ENCODE peak calls at places on chromosomes 6 and 20, in five cellular contexts. N is aorta, O is AG09309, Y is endodermal cell, Q is choroid plexus epithelial cell. H is an unnamed sample.

GRCh38 chr6:43932259-43932900 is 162.4 kb downstream of the VEGFA start:
- DNase-seq in N (no peak), O (no peak), Y (no peak), Q (no peak), H (no peak)

GRCh38 chr6:84082693-84083265 is 49.2 kb downstream of the MRAP2 start:
- DNase-seq in N (no peak), O (no peak), Y (no peak), Q (no peak), H (no peak)

GRCh38 chr20:50690979-50691584 is at the start of gene RIPOR3:
- DNase-seq in N (no peak), O (no peak), Y (peak), Q (peak), H (no peak)

GRCh38 chr6:113859349-113860164 is 2.4 kb downstream of the MARCKS start:
- DNase-seq in N (peak), O (no peak), Y (peak), Q (peak), H (peak)

GRCh38 chr6:5423251-5423650 is 161.9 kb downstream of the FARS2 start:
- DNase-seq in N (no peak), O (no peak), Y (no peak), Q (no peak), H (no peak)

GRCh38 chr20:56414842-56415765 is 3.0 kb downstream of the CASS4 start:
- DNase-seq in N (no peak), O (peak), Y (no peak), Q (peak), H (no peak)

GRCh38 chr20:37071481-37071911 is 24.3 kb downstream of the RBL1 start:
- DNase-seq in N (no peak), O (peak), Y (no peak), Q (peak), H (no peak)

GRCh38 chr20:53763707-53764415 is 170.2 kb upstream of the ZNF217 start:
- DNase-seq in N (no peak), O (no peak), Y (peak), Q (peak), H (no peak)

GRCh38 chr6:151071295-151071694 is 168.5 kb upstream of the AKAP12 start:
- DNase-seq in N (no peak), O (peak), Y (no peak), Q (peak), H (no peak)

GRCh38 chr6:47168176-47168575 is 126.0 kb upstream of the ADGRF1 start:
- DNase-seq in N (no peak), O (peak), Y (peak), Q (peak), H (peak)

GRCh38 chr6:21808045-21808470 is 214.5 kb downstream of the SOX4 start:
- DNase-seq in N (no peak), O (no peak), Y (peak), Q (peak), H (no peak)

GRCh38 chr6:96716221-96716620 is 121.1 kb downstream of the GPR63 start:
- DNase-seq in N (no peak), O (no peak), Y (peak), Q (no peak), H (no peak)

GRCh38 chr6:7976485-7977010 is 66.0 kb upstream of the TXNDC5 start:
- DNase-seq in N (no peak), O (no peak), Y (peak), Q (no peak), H (no peak)

GRCh38 chr6:11918739-11919605 is 93.1 kb upstream of the HIVEP1 start:
- DNase-seq in N (no peak), O (no peak), Y (no peak), Q (no peak), H (no peak)

GRCh38 chr20:2130062-2130591 is 28.5 kb downstream of the STK35 start:
- DNase-seq in N (peak), O (no peak), Y (no peak), Q (no peak), H (no peak)

GRCh38 chr20:3686867-3687321 is 5.1 kb upstream of the ADAM33 start:
- DNase-seq in N (peak), O (peak), Y (no peak), Q (peak), H (peak)

GRCh38 chr20:39777610-39778009 is 815.5 kb downstream of the DHX35 start:
- DNase-seq in N (no peak), O (no peak), Y (no peak), Q (no peak), H (no peak)

GRCh38 chr6:3335169-3335568 is 76.4 kb downstream of the PSMG4 start:
- DNase-seq in N (no peak), O (no peak), Y (peak), Q (no peak), H (no peak)

GRCh38 chr6:3336859-3337515 is 78.2 kb downstream of the PSMG4 start:
- DNase-seq in N (no peak), O (no peak), Y (no peak), Q (no peak), H (no peak)

GRCh38 chr6:3340358-3340798 is 81.6 kb downstream of the PSMG4 start:
- DNase-seq in N (peak), O (no peak), Y (no peak), Q (peak), H (no peak)

GRCh38 chr6:3336066-3336786 is 77.5 kb downstream of the PSMG4 start:
- DNase-seq in N (no peak), O (no peak), Y (peak), Q (no peak), H (no peak)

GRCh38 chr6:3337521-3338350 is 79.0 kb downstream of the PSMG4 start:
- DNase-seq in N (no peak), O (no peak), Y (peak), Q (peak), H (no peak)
- H3K4me3 ChIP-seq in N (no peak), O (no peak), Y (no peak), Q (no peak), H (no peak)

GRCh38 chr6:70601014-70601413 is 34.3 kb downstream of the SDHAF4 start:
- DNase-seq in N (no peak), O (no peak), Y (no peak), Q (no peak), H (no peak)
- H3K4me3 ChIP-seq in N (no peak), O (no peak), Y (no peak), Q (no peak), H (no peak)

GRCh38 chr20:32893878-32894483 is 35.3 kb downstream of the EFCAB8 start:
- DNase-seq in N (no peak), O (no peak), Y (peak), Q (peak), H (no peak)

GRCh38 chr20:32894711-32895355 is 36.1 kb downstream of the EFCAB8 start:
- DNase-seq in N (no peak), O (no peak), Y (no peak), Q (no peak), H (no peak)

GRCh38 chr20:32896521-32897280 is 38.0 kb downstream of the EFCAB8 start:
- DNase-seq in N (no peak), O (no peak), Y (no peak), Q (no peak), H (no peak)

GRCh38 chr20:32902456-32903420 is 44.0 kb downstream of the EFCAB8 start:
- DNase-seq in N (peak), O (no peak), Y (peak), Q (peak), H (peak)

DNA sequence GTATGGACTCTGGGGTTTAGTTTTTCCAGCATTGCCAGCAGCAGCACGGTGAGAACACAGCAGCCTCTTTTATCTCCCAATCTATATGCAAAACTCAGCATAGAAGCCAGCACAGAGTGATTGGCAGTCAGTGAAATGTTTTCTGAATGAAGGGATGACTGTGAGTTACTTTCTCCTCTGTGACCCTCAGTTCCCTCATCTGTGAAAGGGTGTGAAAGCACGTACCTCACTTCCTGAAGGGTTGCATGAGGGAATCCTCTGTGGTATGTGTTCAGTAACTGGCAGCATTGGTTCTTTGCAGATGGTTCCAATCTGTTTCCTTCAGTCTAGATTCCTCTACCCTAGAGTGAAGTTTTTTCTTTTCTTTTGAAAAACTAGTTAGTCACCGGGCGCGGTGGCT is 40.0 kb downstream of the EFCAB8 start:
- DNase-seq in N (no peak), O (peak), Y (no peak), Q (peak), H (no peak)
- H3K4me3 ChIP-seq in N (no peak), O (no peak), Y (no peak), Q (no peak), H (no peak)

DNA sequence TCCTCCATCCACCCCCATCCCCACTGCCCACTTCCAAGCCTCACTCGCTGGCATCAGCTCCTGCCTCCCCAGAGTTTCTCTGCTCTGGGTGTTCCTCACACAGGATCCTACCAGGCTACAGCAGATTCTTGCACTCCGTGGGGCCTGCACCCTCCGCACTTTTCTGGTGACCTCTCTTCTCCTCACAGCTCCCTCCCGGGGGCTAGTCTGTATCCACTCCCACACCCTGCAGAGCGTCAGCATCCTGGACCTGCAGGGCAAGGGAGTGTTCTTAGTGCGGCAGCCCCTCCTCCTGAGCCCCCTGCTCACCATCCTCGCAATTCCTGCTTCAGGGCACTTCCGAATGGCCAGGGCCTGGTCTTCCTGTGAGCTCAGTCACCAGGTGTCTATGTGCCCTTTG is 224.2 kb downstream of the DLL1 start:
- DNase-seq in N (peak), O (no peak), Y (peak), Q (no peak), H (peak)
- H3K4me3 ChIP-seq in N (no peak), O (no peak), Y (no peak), Q (no peak), H (no peak)

GRCh38 chr20:31713312-31714049 is 9.2 kb downstream of the BCL2L1 start:
- DNase-seq in N (peak), O (peak), Y (no peak), Q (peak), H (no peak)

GRCh38 chr20:31716351-31716750 is 6.3 kb downstream of the BCL2L1 start:
- DNase-seq in N (no peak), O (no peak), Y (no peak), Q (no peak), H (no peak)

GRCh38 chr20:31717478-31717946 is 5.2 kb downstream of the BCL2L1 start:
- DNase-seq in N (no peak), O (no peak), Y (no peak), Q (no peak), H (no peak)

GRCh38 chr20:31716818-31717477 is 5.7 kb downstream of the BCL2L1 start:
- DNase-seq in N (no peak), O (no peak), Y (no peak), Q (no peak), H (no peak)

DNA sequence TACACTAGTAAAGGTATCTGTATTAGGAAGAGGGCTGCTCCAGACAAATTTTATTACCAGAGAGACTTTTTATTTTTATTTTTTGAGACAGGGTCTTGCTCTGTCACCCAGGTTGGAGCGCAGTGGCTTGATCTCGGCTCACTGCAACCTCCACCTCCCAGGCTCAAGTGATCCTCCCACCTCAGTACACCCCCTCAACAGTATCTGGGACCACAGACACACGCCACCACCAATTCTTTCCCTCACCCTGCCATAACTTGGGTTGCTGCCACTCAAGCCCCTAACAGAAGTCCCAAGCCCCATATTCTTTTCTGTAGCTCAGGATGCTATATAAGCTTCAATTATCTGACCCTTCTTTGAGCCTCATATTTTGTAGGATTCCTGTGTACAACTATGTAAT is 6.9 kb downstream of the BCL2L1 start:
- DNase-seq in N (no peak), O (no peak), Y (no peak), Q (no peak), H (no peak)
- H3K4me3 ChIP-seq in N (no peak), O (no peak), Y (no peak), Q (no peak), H (peak)

GRCh38 chr20:62792940-62793756 is 3.1 kb upstream of the MRGBP start:
- DNase-seq in N (no peak), O (no peak), Y (peak), Q (no peak), H (no peak)

GRCh38 chr20:62792182-62792939 is 3.9 kb upstream of the MRGBP start:
- DNase-seq in N (no peak), O (no peak), Y (no peak), Q (peak), H (no peak)

GRCh38 chr20:62795023-62795761 is 1.1 kb upstream of the MRGBP start:
- DNase-seq in N (no peak), O (no peak), Y (peak), Q (peak), H (peak)

GRCh38 chr20:62793757-62794006 is 2.6 kb upstream of the MRGBP start:
- DNase-seq in N (no peak), O (no peak), Y (no peak), Q (no peak), H (no peak)

DNA sequence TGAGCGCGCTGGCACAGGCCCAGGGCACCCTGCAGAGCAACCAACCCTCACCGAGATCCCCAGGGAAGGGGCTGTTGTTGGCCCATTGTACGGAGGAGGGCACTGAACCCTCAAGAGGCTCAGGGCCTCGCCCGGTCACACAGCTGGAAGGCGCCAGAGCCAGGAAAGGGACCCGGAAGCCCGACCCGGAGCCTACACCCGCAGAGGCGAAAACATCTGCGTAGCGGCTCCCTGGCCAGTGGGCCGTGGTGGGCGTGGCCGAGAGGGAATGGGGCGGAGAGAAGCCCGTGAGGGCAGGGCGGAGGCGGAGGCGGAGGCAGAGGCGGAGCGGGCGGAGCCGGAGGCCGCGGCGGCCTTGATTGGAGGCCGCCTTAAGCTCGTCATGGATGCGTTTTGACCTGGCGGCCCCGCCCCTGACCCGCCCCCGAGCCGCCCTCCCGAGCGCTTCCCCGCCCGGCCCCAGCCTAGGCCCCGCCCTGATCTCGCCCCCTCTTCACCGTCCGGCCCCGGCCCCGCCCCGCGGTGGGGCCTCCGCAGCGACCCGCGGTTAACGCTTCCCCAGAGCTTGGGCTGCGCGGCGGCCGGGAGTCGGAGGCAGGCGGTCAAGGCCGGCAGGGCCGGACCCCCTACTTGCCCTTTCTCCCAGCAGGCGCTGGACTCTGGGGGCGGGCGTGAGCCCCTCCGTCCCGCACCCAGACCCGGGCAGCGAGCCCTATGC is 2.1 kb upstream of the MRGBP start:
- DNase-seq in N (peak), O (peak), Y (peak), Q (peak), H (peak)
- H3K4me3 ChIP-seq in N (peak), O (peak), Y (peak), Q (peak), H (peak)

GRCh38 chr6:167701010-167701409 is 125.7 kb upstream of the AFDN start:
- DNase-seq in N (no peak), O (no peak), Y (no peak), Q (no peak), H (no peak)

GRCh38 chr6:167703347-167703746 is 123.4 kb upstream of the AFDN start:
- DNase-seq in N (peak), O (no peak), Y (peak), Q (no peak), H (no peak)

GRCh38 chr6:167704396-167704801 is 122.3 kb upstream of the AFDN start:
- DNase-seq in N (no peak), O (no peak), Y (peak), Q (no peak), H (no peak)

GRCh38 chr6:167703781-167704180 is 122.9 kb upstream of the AFDN start:
- DNase-seq in N (peak), O (no peak), Y (peak), Q (no peak), H (no peak)

DNA sequence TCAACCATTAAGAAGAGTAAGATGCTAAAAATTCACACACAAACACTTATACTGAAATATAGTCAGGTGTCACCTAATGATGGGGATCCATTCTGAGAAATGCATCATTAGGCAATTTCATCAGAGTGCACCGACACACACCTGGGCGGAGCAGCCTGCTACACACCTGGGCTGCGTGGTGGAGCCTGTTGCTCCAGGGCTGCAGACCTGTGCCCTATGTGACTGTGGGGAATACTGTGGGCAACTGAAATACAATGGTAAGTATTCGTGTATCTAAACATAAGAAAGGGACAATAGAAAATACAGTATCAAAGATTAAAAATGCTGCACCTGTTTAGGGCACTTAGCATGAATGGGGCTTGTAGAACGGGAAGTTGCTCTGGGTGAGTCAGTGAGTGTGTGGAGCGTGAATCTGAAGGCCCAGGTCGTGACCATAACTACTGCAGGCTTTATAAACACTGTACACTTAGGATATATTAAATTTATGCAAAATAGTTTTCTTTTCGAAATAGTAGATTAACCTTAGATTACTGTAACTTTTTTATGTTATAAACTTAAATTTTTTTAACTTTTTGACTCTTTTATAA is 124.4 kb upstream of the AFDN start:
- DNase-seq in N (no peak), O (no peak), Y (no peak), Q (no peak), H (no peak)
- H3K4me3 ChIP-seq in N (no peak), O (no peak), Y (no peak), Q (no peak), H (no peak)

GRCh38 chr6:146997062-146997461 is 207.2 kb upstream of the STXBP5 start:
- DNase-seq in N (no peak), O (peak), Y (no peak), Q (peak), H (no peak)
- H3K4me3 ChIP-seq in N (no peak), O (no peak), Y (no peak), Q (no peak), H (no peak)

GRCh38 chr6:157017861-157018260 is 240.7 kb downstream of the ARID1B start:
- DNase-seq in N (no peak), O (no peak), Y (no peak), Q (no peak), H (no peak)

GRCh38 chr6:157021267-157022021 is 244.3 kb downstream of the ARID1B start:
- DNase-seq in N (peak), O (peak), Y (peak), Q (peak), H (peak)

GRCh38 chr6:157020398-157021266 is 243.5 kb downstream of the ARID1B start:
- DNase-seq in N (peak), O (no peak), Y (peak), Q (peak), H (peak)

GRCh38 chr6:157019115-157019628 is 242.0 kb downstream of the ARID1B start:
- DNase-seq in N (no peak), O (no peak), Y (no peak), Q (peak), H (no peak)

GRCh38 chr6:157019733-157020132 is 242.6 kb downstream of the ARID1B start:
- DNase-seq in N (no peak), O (no peak), Y (no peak), Q (peak), H (no peak)
- H3K4me3 ChIP-seq in N (no peak), O (no peak), Y (no peak), Q (peak), H (no peak)